ENCODE peak calls at places on chromosomes 11 and 22, in six cellular contexts. F, U, C, E, K and H are unnamed samples.
A peak's percentile ranks its signal among the peaks of the same experiment; 100 is the strongest.

GRCh38 chr11:78061921-78062311 is 1.7 kb upstream of the THRSP start:
- DNase-seq in F (peak; percentile 61), C (peak; percentile 59), K (no peak), U (no peak), E (no peak), H (no peak)

GRCh38 chr11:67354314-67355022 is 1.1 kb upstream of the POLD4 start:
- DNase-seq in K (no peak), F (peak; percentile 92), C (peak; percentile 97), U (no peak), E (no peak), H (no peak)

GRCh38 chr11:20668844-20669832 is at the start of gene NELL1:
- DNase-seq in E (no peak), K (peak; percentile 66), F (no peak), C (no peak), U (no peak), H (no peak)

GRCh38 chr22:33860386-33860785 is 59.9 kb downstream of the LARGE1 start:
- DNase-seq in E (no peak), F (no peak), K (no peak), U (no peak), C (no peak), H (no peak)

GRCh38 chr11:115912484-115912945 is 408.3 kb upstream of the CADM1 start:
- DNase-seq in U (no peak), F (no peak), K (no peak), C (no peak), E (no peak), H (no peak)

GRCh38 chr11:73186294-73186850 is 31.7 kb upstream of the P2RY2 start:
- DNase-seq in F (no peak), U (no peak), C (no peak), E (no peak), K (no peak), H (no peak)

GRCh38 chr11:27910186-27910941 is 197.6 kb downstream of the KIF18A start:
- DNase-seq in F (no peak), U (no peak), C (no peak), E (no peak), K (no peak), H (no peak)

GRCh38 chr11:13174090-13174489 is 103.5 kb upstream of the BMAL1 start:
- DNase-seq in U (no peak), F (no peak), E (no peak), C (no peak), K (no peak), H (no peak)

GRCh38 chr11:66080055-66080817 is 10.2 kb downstream of the PACS1 start:
- DNase-seq in F (peak; percentile 79), E (no peak), C (peak; percentile 34), K (no peak), U (no peak), H (no peak)

GRCh38 chr11:60428517-60428916 is 855 bp upstream of the MS4A5 start:
- DNase-seq in U (no peak), K (no peak), E (no peak), C (no peak), F (no peak), H (no peak)

GRCh38 chr22:17773606-17774205 is 563 bp downstream of the BID start:
- DNase-seq in E (no peak), K (peak; percentile 81), U (peak; percentile 67), F (peak; percentile 72), C (peak; percentile 35), H (peak; percentile 68)

GRCh38 chr11:111749646-111750045 is 16.5 kb downstream of the PPP2R1B start:
- DNase-seq in E (no peak), K (no peak), U (no peak), C (no peak), F (no peak), H (no peak)

GRCh38 chr11:57402188-57403066 is 12.0 kb upstream of the PRG2 start:
- DNase-seq in F (peak; percentile 80), K (no peak), E (no peak), U (no peak), C (no peak), H (no peak)

GRCh38 chr11:71395010-71395560 is 53.1 kb downstream of the DHCR7 start:
- DNase-seq in C (no peak), E (no peak), K (no peak), F (no peak), U (no peak), H (no peak)

GRCh38 chr11:26985941-26986340 is 8.0 kb upstream of the FIBIN start:
- DNase-seq in U (no peak), F (no peak), K (no peak), E (no peak), C (no peak), H (no peak)

GRCh38 chr11:65429724-65430405 is 7.3 kb downstream of the NEAT1 start:
- DNase-seq in K (no peak), F (peak; percentile 65), E (no peak), C (no peak), U (no peak), H (no peak)

GRCh38 chr22:30245985-30246901 is at the start of gene LIF:
- DNase-seq in F (peak; percentile 18), U (peak; percentile 77), E (no peak), C (no peak), K (peak; percentile 75), H (peak; percentile 60)
- TF ChIP-seq POLR2A in F (no peak), U (no peak), E (no peak), C (no peak), K (no peak), H (no peak)

GRCh38 chr11:123306531-123306930 is 111.5 kb upstream of the CLMP start:
- DNase-seq in C (no peak), K (no peak), E (no peak), F (no peak), U (no peak), H (no peak)

GRCh38 chr11:123307276-123307675 is 112.2 kb upstream of the CLMP start:
- DNase-seq in E (no peak), U (no peak), K (no peak), F (no peak), C (no peak), H (no peak)

GRCh38 chr11:123304828-123305530 is 109.9 kb upstream of the CLMP start:
- DNase-seq in F (no peak), E (no peak), U (no peak), K (no peak), C (no peak), H (no peak)

GRCh38 chr11:123305601-123306000 is 110.6 kb upstream of the CLMP start:
- DNase-seq in K (no peak), U (no peak), E (no peak), F (no peak), C (no peak), H (no peak)

DNA sequence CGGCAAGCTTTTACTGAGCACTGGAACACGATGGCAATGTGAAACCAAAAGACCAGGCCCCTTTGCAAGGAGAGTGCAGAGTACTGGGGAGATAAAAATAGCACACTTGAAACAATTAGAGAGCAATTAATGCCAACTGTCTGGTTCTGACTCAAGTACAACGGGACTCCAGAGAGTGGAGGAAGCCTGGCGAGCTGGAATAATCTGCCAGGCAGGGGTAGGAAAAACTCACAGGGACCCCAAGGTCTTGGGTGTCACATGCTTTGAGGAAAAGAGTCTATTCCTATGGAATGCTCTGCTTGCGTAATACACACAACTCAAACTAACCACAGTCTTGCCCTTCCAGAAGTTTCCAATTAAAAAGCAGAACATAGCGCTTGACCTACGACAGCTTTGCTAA is 113.0 kb upstream of the CLMP start:
- DNase-seq in F (no peak), E (peak; percentile 19), U (no peak), K (no peak), C (no peak), H (no peak)
- TF ChIP-seq TAF1 in F (no peak), E (no peak), U (no peak), K (no peak), C (no peak), H (no peak)

GRCh38 chr22:50576806-50577696 is 1.2 kb downstream of the CPT1B start:
- DNase-seq in U (no peak), E (no peak), K (no peak), F (no peak), C (no peak), H (no peak)

GRCh38 chr22:50579752-50580151 is 1.5 kb upstream of the CPT1B start:
- DNase-seq in U (no peak), F (no peak), C (no peak), K (no peak), E (no peak), H (no peak)

GRCh38 chr22:50577697-50577986 is 585 bp downstream of the CPT1B start:
- DNase-seq in K (no peak), C (no peak), U (no peak), E (no peak), F (no peak), H (no peak)

GRCh38 chr22:50578776-50579310 is 616 bp upstream of the CPT1B start:
- DNase-seq in E (no peak), C (no peak), F (no peak), U (no peak), K (no peak), H (no peak)

GRCh38 chr22:50577987-50578775 is at the start of gene CPT1B:
- DNase-seq in C (no peak), K (no peak), E (no peak), U (no peak), F (no peak), H (no peak)
- TF ChIP-seq POLR2A in C (no peak), K (no peak), E (no peak), U (no peak), F (no peak), H (no peak)

DNA sequence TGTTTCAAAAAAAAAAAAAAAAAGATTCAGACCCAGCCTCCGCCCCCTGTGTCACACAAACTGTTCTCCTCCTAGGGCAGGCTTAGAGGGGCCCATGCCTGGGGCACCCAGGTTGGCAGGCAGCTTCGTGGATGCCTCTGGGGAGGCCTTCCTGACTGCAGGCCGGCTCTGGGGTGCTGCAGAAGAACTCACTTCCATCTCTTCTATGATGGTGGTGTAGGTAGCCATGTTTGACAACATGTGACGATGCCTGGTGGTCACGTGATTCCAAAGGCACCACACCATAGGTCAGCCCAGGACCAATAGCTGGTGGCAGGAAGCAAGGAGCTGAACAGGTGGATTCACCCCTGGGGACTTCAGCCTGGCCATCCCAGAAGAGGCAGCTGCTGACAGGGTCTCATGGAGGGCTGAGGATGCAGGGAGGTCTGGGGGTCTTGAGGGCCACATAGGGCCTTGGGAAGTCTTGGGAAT is 24.1 kb upstream of the CELSR1 start:
- DNase-seq in K (no peak), F (peak; percentile 34), E (peak; percentile 42), U (peak; percentile 79), C (peak; percentile 76), H (no peak)
- TF ChIP-seq TAF1 in K (peak; percentile 51), F (no peak), E (no peak), U (no peak), C (no peak), H (no peak)